ENCODE peak calls at places on chromosomes 11 and 22, in ten cellular contexts. F is breast epithelium; O is lung microvascular endothelial cell; A is neural progenitor cell; P is EH; S is D341Med; L is T-helper 9 cell; X is MV-4-11; W is SK-MEL-5; Y is stimulated activated naive B cell treated with anti-CD40 and anti-IgM and Interleukin-4, amounts not matched to agents 10 μg/mL and 1 μg/mL and 100 μg/mL, for 72 hours. Z is an unnamed sample.

GRCh38 chr11:21604564-21604963 is 588.3 kb upstream of the ANO5 start:
- DNase-seq in S (no peak), Y (no peak), F (no peak), W (no peak), P (no peak), X (no peak), L (no peak), A (no peak), O (no peak), Z (no peak)

GRCh38 chr22:24683671-24684070 is 80.7 kb downstream of the GGT1 start:
- DNase-seq in L (no peak), W (peak; percentile 42), P (peak; percentile 74), X (no peak), A (no peak), O (no peak), F (no peak), S (no peak), Y (no peak), Z (no peak)

GRCh38 chr11:70126494-70126893 is 48.4 kb downstream of the ANO1 start:
- DNase-seq in O (no peak), X (no peak), A (no peak), P (no peak), F (no peak), Y (no peak), W (no peak), L (no peak), S (no peak), Z (no peak)

GRCh38 chr11:1203505-1204271 is 19.2 kb upstream of the MUC5B start:
- DNase-seq in Y (no peak), F (peak; percentile 48), S (peak; percentile 33), L (no peak), X (no peak), A (no peak), P (no peak), O (no peak), W (no peak), Z (no peak)

GRCh38 chr11:117597083-117597482 is 199.9 kb downstream of the DSCAML1 start:
- DNase-seq in X (no peak), Y (no peak), F (no peak), L (peak; percentile 3), W (peak; percentile 1), O (peak; percentile 50), P (peak; percentile 49), A (peak; percentile 83), S (no peak), Z (peak; percentile 92)

GRCh38 chr22:38193580-38193979 is 8.2 kb upstream of the MAFF start:
- DNase-seq in S (no peak), L (no peak), W (no peak), O (no peak), P (no peak), F (no peak), X (peak; percentile 91), A (no peak), Y (no peak), Z (no peak)

GRCh38 chr11:122109932-122110331 is 6.1 kb downstream of the BLID start:
- DNase-seq in L (no peak), F (no peak), A (no peak), O (no peak), W (no peak), S (no peak), P (no peak), Y (no peak), X (no peak), Z (no peak)

GRCh38 chr11:12799373-12799835 is 125.2 kb downstream of the TEAD1 start:
- DNase-seq in O (no peak), F (no peak), P (peak; percentile 50), S (peak; percentile 44), L (no peak), A (no peak), W (no peak), X (no peak), Y (no peak), Z (no peak)

GRCh38 chr22:36641902-36642640 is 61.5 kb downstream of the CACNG2 start:
- DNase-seq in X (no peak), Y (peak; percentile 44), L (no peak), P (peak; percentile 59), W (peak; percentile 15), O (no peak), S (peak; percentile 73), F (no peak), A (no peak), Z (no peak)

GRCh38 chr22:35430897-35431322 is 31.0 kb downstream of the MCM5 start:
- DNase-seq in P (peak; percentile 95), Y (peak; percentile 56), L (peak; percentile 63), S (peak; percentile 96), A (peak; percentile 84), F (peak; percentile 91), O (peak; percentile 94), W (peak; percentile 86), X (no peak), Z (peak; percentile 95)

GRCh38 chr11:106585061-106585460 is 433.2 kb downstream of the GUCY1A2 start:
- DNase-seq in P (peak; percentile 57), F (no peak), L (no peak), O (peak; percentile 2), Y (no peak), S (peak; percentile 58), W (peak; percentile 54), A (peak; percentile 59), X (no peak), Z (no peak)